ENCODE peak calls at places on chromosomes 11 and 22, in five cellular contexts. T is neural crest cell, S is heart right ventricle, Z is AG09309, G is progenitor cell of endocrine pancreas. E is an unnamed sample.

GRCh38 chr22:48071305-48071704 is 1308.9 kb downstream of the TBC1D22A start:
- DNase-seq in T (no peak), Z (no peak), S (no peak), G (no peak), E (no peak)

GRCh38 chr11:9574806-9575530 is 1.5 kb downstream of the WEE1 start:
- DNase-seq in T (peak), G (no peak), Z (peak), S (peak), E (peak)

GRCh38 chr22:44357962-44358553 is 45.3 kb upstream of the SHISAL1 start:
- DNase-seq in Z (no peak), S (peak), G (no peak), T (no peak), E (peak)

GRCh38 chr11:48109046-48109666 is 107.5 kb upstream of the OR4B1 start:
- DNase-seq in S (no peak), T (no peak), G (no peak), Z (no peak), E (no peak)

GRCh38 chr11:69968407-69969347 is 109.4 kb upstream of the ANO1 start:
- DNase-seq in S (peak), Z (no peak), T (no peak), G (no peak), E (no peak)

GRCh38 chr11:65894034-65894591 is 3.6 kb downstream of the CCDC85B start:
- DNase-seq in S (peak), Z (no peak), T (no peak), G (no peak), E (no peak)

GRCh38 chr11:134026655-134027343 is 42.1 kb upstream of the JAM3 start:
- DNase-seq in T (peak), G (peak), Z (no peak), S (no peak), E (no peak)

GRCh38 chr11:95284057-95285052 is 53.4 kb upstream of the SESN3 start:
- DNase-seq in S (no peak), Z (no peak), T (no peak), G (no peak), E (no peak)

GRCh38 chr22:30044369-30044768 is 35.9 kb upstream of the HORMAD2 start:
- DNase-seq in Z (peak), T (no peak), G (no peak), S (no peak), E (no peak)

GRCh38 chr11:134131628-134132244 is 62.9 kb downstream of the JAM3 start:
- DNase-seq in T (no peak), G (no peak), S (no peak), Z (no peak), E (no peak)

GRCh38 chr22:23896523-23897186 is 2.5 kb downstream of the MIF start:
- DNase-seq in T (no peak), Z (no peak), G (no peak), S (no peak), E (no peak)

GRCh38 chr11:112339566-112339965 is 78.9 kb upstream of the PLET1 start:
- DNase-seq in S (no peak), G (no peak), T (no peak), Z (no peak), E (no peak)
- TF ChIP-seq CTCF in S (no peak), G (no peak), T (no peak), Z (no peak), E (no peak)

GRCh38 chr22:43047605-43048004 is 32.7 kb upstream of the PACSIN2 start:
- DNase-seq in G (no peak), S (no peak), Z (no peak), T (no peak), E (no peak)

GRCh38 chr22:43053176-43053575 is 36.0 kb downstream of the TTLL1 start:
- DNase-seq in T (peak), Z (no peak), S (no peak), G (no peak), E (no peak)

GRCh38 chr22:43050995-43051394 is 36.0 kb upstream of the PACSIN2 start:
- DNase-seq in Z (no peak), S (no peak), G (no peak), T (no peak), E (no peak)
- TF ChIP-seq CTCF in Z (no peak), S (no peak), G (no peak), T (no peak), E (no peak)

GRCh38 chr11:123429851-123430735 is at the start of gene GRAMD1B:
- DNase-seq in S (peak), Z (peak), T (peak), G (peak), E (peak)
- TF ChIP-seq CTCF in S (no peak), Z (peak), T (peak), G (peak), E (peak)

DNA sequence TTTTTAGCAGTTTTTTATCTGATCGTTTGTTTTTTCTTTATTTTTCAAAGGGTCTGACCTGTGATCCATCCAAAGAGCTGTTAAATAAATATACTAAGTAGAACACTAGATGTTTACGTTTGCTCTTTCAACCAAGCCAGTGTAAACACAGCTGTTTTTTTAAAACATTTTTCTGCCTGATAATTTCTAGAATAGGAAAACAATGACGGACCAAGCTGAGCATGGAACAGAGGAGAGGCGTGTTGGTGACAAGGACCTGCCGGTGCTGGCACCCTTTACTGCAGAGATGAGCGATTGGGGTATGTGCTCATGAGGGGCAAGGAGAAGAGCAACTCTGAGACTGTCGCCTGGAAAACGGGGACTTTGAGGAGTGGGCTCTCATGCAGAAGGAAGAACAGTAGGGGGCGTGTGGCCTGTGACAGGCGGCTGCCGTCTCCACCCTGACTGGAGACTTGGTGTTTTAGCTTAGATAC is 28.6 kb upstream of the PANX2 start:
- DNase-seq in Z (no peak), T (peak), S (no peak), G (no peak), E (no peak)
- TF ChIP-seq CTCF in Z (no peak), T (peak), S (no peak), G (peak), E (no peak)

DNA sequence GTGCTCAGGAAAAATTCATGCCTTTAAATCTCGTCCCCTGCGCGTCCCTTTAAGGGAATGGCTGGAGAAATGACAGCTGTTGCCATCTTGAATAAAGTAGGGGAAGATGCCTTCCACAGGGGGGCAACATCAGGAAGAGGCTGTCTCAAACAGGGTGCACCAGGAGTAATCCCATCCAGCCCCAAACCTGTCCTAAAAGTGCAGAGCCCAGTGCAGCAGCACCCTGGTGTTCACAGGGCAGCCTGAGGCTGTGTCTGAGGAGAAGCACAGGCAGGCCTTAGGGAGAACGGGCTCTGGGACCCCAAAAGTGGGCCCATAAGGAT is 10.8 kb upstream of the C11orf96 start:
- DNase-seq in Z (no peak), S (no peak), G (no peak), T (no peak), E (no peak)
- TF ChIP-seq CTCF in Z (no peak), S (no peak), G (no peak), T (no peak), E (no peak)

GRCh38 chr22:37290737-37291136 is 8.4 kb downstream of the CYTH4 start:
- DNase-seq in S (no peak), G (no peak), T (no peak), Z (no peak), E (no peak)

GRCh38 chr22:37285937-37286336 is 3.6 kb downstream of the CYTH4 start:
- DNase-seq in G (no peak), Z (no peak), T (no peak), S (no peak), E (no peak)

GRCh38 chr22:37287550-37287951 is 5.2 kb downstream of the CYTH4 start:
- DNase-seq in T (no peak), G (no peak), Z (no peak), S (no peak), E (no peak)

GRCh38 chr22:37289156-37289735 is 6.9 kb downstream of the CYTH4 start:
- DNase-seq in G (no peak), S (no peak), Z (no peak), T (no peak), E (no peak)

DNA sequence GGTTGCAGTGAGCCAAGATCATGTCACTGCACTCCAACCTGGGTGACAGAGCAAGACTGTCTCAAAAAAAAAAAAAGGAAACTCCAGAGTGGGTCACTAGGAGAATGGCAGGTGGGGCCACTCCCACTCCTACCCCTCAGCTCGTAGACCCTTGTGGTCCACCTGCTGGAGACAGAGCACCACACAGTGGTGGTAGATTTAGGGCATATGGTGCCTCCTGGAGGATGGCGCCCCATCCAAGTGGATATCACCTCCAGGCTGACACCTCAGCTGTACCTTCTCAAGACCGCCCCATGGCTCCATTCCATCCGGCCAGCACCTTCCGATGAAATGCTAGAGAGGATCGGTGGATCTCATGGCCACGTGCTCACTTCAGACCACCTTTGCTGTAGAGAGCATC is 6.2 kb downstream of the CYTH4 start:
- DNase-seq in Z (no peak), T (no peak), S (no peak), G (no peak), E (no peak)
- TF ChIP-seq CTCF in Z (no peak), T (no peak), S (no peak), G (no peak), E (no peak)

DNA sequence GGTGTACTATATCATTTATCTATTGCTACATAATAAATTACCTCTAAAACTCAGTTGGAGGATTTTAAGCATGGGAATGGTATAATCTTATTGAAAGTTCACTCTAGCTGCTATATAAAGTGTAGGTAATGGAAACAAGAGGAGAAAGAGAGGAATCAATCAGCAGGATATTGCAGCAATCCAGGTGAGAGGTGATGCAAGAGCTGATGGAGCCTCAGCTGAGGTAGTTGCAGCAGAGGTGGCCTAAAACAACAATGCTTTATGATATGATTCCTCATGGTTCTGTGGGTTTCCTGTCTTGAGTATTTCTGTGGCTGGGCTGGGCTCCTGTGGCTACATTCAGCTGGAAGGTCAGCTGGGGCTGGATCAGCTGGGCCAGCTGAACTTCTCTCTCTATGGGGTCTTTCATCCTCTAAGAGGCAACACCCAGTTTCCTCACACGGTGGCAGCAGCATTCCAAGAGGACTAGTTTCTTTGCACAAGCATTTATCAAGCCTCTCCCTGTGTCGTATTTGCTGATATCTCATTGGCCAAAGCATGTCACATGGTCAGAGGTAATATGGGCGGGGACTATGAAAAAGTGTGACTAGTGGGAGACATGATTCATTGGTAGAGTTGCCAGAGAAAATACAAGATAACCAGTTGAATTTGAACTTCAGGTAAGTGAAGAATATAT is 135.4 kb upstream of the LARGE1 start:
- DNase-seq in S (no peak), G (peak), Z (no peak), T (peak), E (no peak)
- TF ChIP-seq CTCF in S (no peak), G (peak), Z (no peak), T (peak), E (peak)

DNA sequence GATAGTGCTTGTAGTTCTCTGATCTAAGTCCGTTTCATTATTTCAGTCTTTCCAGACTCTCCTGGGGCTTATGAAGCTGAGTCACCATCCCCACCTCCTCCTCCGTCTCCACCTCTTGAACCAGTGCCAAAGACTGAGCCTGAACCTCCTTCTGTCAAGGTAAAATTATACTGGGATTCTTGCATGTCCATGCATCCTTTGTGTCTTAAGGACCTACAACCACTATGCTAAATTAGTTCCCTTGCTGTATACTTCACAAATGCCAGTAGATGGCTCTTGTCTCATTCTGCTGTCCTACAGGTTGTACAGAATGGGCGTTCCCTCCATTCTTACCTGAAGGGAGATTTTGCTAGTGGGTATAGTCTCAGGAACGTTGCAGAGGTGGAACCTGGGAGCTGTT is 42.2 kb downstream of the POLD3 start:
- DNase-seq in Z (no peak), G (no peak), T (no peak), S (no peak), E (peak)
- TF ChIP-seq CTCF in Z (peak), G (peak), T (no peak), S (peak), E (peak)

DNA sequence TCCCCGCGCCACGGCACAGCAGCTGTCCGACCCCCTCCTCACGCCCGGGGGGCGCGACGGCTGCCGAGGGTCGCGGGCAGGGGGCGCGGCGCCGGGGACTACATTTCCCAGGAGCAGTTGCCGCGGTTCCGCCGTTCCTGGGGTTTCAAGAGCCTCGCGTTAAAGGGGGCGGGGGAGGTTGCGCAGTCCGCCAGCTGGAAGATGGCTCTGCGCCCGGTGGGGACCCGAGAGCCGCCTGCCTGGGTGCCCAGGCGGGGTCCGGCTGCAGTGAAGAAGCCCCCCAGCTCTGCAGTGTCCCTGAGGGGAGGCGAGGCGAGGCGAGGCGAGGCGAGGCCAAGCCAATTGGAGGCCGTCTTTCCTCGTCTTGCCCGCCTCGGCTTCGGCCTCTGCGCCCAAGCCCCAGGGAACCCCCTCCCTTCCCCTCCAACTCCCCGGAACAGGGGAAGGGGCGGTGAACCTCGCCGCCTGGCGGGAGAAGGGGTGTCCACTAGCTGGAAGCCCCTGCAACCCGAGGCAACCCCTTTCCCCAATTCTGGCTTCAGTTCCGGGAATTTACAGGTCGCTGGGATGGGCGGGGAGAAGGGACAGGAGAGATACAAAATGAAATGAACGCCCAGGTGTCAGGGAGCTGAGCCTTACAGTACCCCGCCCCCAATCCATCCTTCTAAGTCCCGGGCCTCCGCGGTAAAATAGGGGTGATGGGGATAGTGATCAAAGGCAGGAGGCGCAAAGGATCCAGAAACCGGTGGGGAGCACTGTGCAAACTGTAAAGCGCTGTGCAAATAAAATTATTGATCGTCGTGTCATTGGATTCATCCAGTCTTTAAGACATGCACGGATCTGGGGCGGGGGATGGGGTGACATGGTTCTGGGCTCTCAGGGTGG is 5.2 kb upstream of the GCAT start:
- DNase-seq in Z (no peak), S (peak), T (peak), G (peak), E (peak)
- TF ChIP-seq CTCF in Z (no peak), S (no peak), T (no peak), G (peak), E (no peak)